ENCODE peak calls at places on chromosomes 4 and X, in nine cellular contexts. One of them, this sample, is unnamed. For H3K36me3, the result is how much of the 10 kb centered on the place peaks cover.

GRCh38 chrX:29090811-29091210 is 503.6 kb downstream of the IL1RAPL1 start:
- DNase-seq in thyroid gland: no peak
- DNase-seq in heart right ventricle: no peak
- DNase-seq in tibial nerve: no peak
- DNase-seq in astrocyte: peak
- DNase-seq in left ventricle myocardium inferior: no peak
- DNase-seq in PC-3: peak
- DNase-seq in cardiac muscle cell: peak
- DNase-seq in tibial artery: no peak
- DNase-seq in this sample: no peak

GRCh38 chr4:52051213-52051614 is at the start of gene SPATA18:
- DNase-seq in left ventricle myocardium inferior: peak
- DNase-seq in heart right ventricle: peak
- DNase-seq in tibial nerve: no peak
- DNase-seq in PC-3: no peak
- DNase-seq in tibial artery: no peak
- DNase-seq in cardiac muscle cell: peak
- DNase-seq in thyroid gland: peak
- DNase-seq in astrocyte: peak
- DNase-seq in this sample: no peak

GRCh38 chrX:153565996-153566580 is 32.9 kb downstream of the CCNQ start:
- DNase-seq in astrocyte: no peak
- DNase-seq in PC-3: no peak
- DNase-seq in tibial artery: no peak
- DNase-seq in left ventricle myocardium inferior: no peak
- DNase-seq in heart right ventricle: no peak
- DNase-seq in thyroid gland: no peak
- DNase-seq in tibial nerve: no peak
- DNase-seq in cardiac muscle cell: no peak
- DNase-seq in this sample: no peak

GRCh38 chr4:63663870-63664269 is 745.4 kb downstream of the TECRL start:
- DNase-seq in tibial nerve: no peak
- DNase-seq in thyroid gland: no peak
- DNase-seq in cardiac muscle cell: no peak
- DNase-seq in PC-3: no peak
- DNase-seq in heart right ventricle: no peak
- DNase-seq in astrocyte: no peak
- DNase-seq in left ventricle myocardium inferior: no peak
- DNase-seq in tibial artery: no peak
- DNase-seq in this sample: no peak

GRCh38 chr4:137310593-137311490 is 221.5 kb downstream of the PCDH18 start:
- DNase-seq in astrocyte: peak
- DNase-seq in heart right ventricle: no peak
- DNase-seq in left ventricle myocardium inferior: no peak
- DNase-seq in cardiac muscle cell: peak
- DNase-seq in tibial nerve: no peak
- DNase-seq in tibial artery: no peak
- DNase-seq in thyroid gland: no peak
- DNase-seq in PC-3: peak
- DNase-seq in this sample: no peak

GRCh38 chr4:151690164-151690856 is 70.5 kb downstream of the GATB start:
- DNase-seq in PC-3: peak
- DNase-seq in astrocyte: peak
- DNase-seq in thyroid gland: peak
- DNase-seq in tibial artery: no peak
- DNase-seq in tibial nerve: no peak
- DNase-seq in heart right ventricle: no peak
- DNase-seq in cardiac muscle cell: peak
- DNase-seq in left ventricle myocardium inferior: no peak
- DNase-seq in this sample: no peak

GRCh38 chrX:139929876-139930275 is 3.0 kb downstream of the ATP11C start:
- DNase-seq in thyroid gland: no peak
- DNase-seq in PC-3: no peak
- DNase-seq in left ventricle myocardium inferior: no peak
- DNase-seq in tibial artery: no peak
- DNase-seq in astrocyte: no peak
- DNase-seq in cardiac muscle cell: no peak
- DNase-seq in tibial nerve: no peak
- DNase-seq in heart right ventricle: no peak
- DNase-seq in this sample: no peak

GRCh38 chr4:2261110-2261852 is 628 bp downstream of the MXD4 start:
- DNase-seq in cardiac muscle cell: peak
- DNase-seq in astrocyte: peak
- DNase-seq in heart right ventricle: peak
- DNase-seq in tibial nerve: peak
- DNase-seq in PC-3: peak
- DNase-seq in tibial artery: peak
- DNase-seq in thyroid gland: peak
- DNase-seq in left ventricle myocardium inferior: peak
- DNase-seq in this sample: peak

GRCh38 chr4:8176547-8177399 is 18.2 kb upstream of the ABLIM2 start:
- DNase-seq in thyroid gland: peak
- DNase-seq in tibial nerve: no peak
- DNase-seq in tibial artery: no peak
- DNase-seq in PC-3: peak
- DNase-seq in left ventricle myocardium inferior: no peak
- DNase-seq in cardiac muscle cell: peak
- DNase-seq in astrocyte: peak
- DNase-seq in heart right ventricle: peak
- DNase-seq in this sample: no peak

GRCh38 chr4:6605605-6606004 is 30.6 kb downstream of the MAN2B2 start:
- DNase-seq in astrocyte: no peak
- DNase-seq in left ventricle myocardium inferior: no peak
- DNase-seq in heart right ventricle: no peak
- DNase-seq in cardiac muscle cell: no peak
- DNase-seq in PC-3: no peak
- DNase-seq in tibial artery: no peak
- DNase-seq in thyroid gland: no peak
- DNase-seq in tibial nerve: no peak
- DNase-seq in this sample: no peak
- H3K36me3 ChIP-seq in astrocyte: under half
- H3K36me3 ChIP-seq in left ventricle myocardium inferior: half or more
- H3K36me3 ChIP-seq in heart right ventricle: half or more
- H3K36me3 ChIP-seq in cardiac muscle cell: under half
- H3K36me3 ChIP-seq in PC-3: under half
- H3K36me3 ChIP-seq in tibial artery: half or more
- H3K36me3 ChIP-seq in thyroid gland: under half
- H3K36me3 ChIP-seq in tibial nerve: half or more
- H3K36me3 ChIP-seq in this sample: half or more

GRCh38 chr4:99071159-99071558 is 17.4 kb downstream of the ADH5 start:
- DNase-seq in tibial nerve: no peak
- DNase-seq in left ventricle myocardium inferior: no peak
- DNase-seq in thyroid gland: no peak
- DNase-seq in heart right ventricle: no peak
- DNase-seq in cardiac muscle cell: no peak
- DNase-seq in astrocyte: no peak
- DNase-seq in tibial artery: no peak
- DNase-seq in PC-3: no peak
- DNase-seq in this sample: no peak
- H3K36me3 ChIP-seq in tibial nerve: half or more
- H3K36me3 ChIP-seq in left ventricle myocardium inferior: half or more
- H3K36me3 ChIP-seq in thyroid gland: under half
- H3K36me3 ChIP-seq in heart right ventricle: half or more
- H3K36me3 ChIP-seq in cardiac muscle cell: under half
- H3K36me3 ChIP-seq in astrocyte: under half
- H3K36me3 ChIP-seq in tibial artery: half or more
- H3K36me3 ChIP-seq in PC-3: under half
- H3K36me3 ChIP-seq in this sample: half or more

GRCh38 chrX:110403436-110403835 is 44.8 kb downstream of the RTL9 start:
- DNase-seq in astrocyte: peak
- DNase-seq in thyroid gland: no peak
- DNase-seq in PC-3: no peak
- DNase-seq in tibial nerve: no peak
- DNase-seq in heart right ventricle: no peak
- DNase-seq in cardiac muscle cell: no peak
- DNase-seq in tibial artery: no peak
- DNase-seq in left ventricle myocardium inferior: no peak
- DNase-seq in this sample: no peak
- H3K36me3 ChIP-seq in astrocyte: under half
- H3K36me3 ChIP-seq in thyroid gland: under half
- H3K36me3 ChIP-seq in PC-3: under half
- H3K36me3 ChIP-seq in tibial nerve: under half
- H3K36me3 ChIP-seq in heart right ventricle: under half
- H3K36me3 ChIP-seq in cardiac muscle cell: under half
- H3K36me3 ChIP-seq in tibial artery: under half
- H3K36me3 ChIP-seq in left ventricle myocardium inferior: under half
- H3K36me3 ChIP-seq in this sample: under half

DNA sequence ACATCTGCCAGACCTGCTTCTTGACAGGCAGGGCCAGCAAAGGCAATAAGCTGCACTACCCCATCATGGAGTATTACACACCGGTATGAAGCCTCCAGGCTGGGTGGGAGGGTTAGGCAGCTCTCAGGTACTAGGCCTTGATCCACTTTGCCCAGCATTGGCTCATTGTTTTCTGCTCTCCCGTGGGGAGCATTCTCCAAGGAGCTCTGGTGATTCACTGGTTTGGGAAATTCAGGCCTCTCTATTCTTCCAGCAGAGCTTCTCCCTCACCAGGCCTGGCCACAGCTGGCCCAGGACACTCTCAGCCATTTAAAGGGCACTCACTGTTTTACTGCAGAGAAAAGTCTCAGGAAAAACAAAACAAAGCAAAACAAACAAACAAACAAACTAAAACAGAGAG is 33.0 kb downstream of the DRP2 start:
- DNase-seq in thyroid gland: no peak
- DNase-seq in cardiac muscle cell: peak
- DNase-seq in astrocyte: no peak
- DNase-seq in tibial artery: no peak
- DNase-seq in heart right ventricle: no peak
- DNase-seq in PC-3: no peak
- DNase-seq in left ventricle myocardium inferior: no peak
- DNase-seq in tibial nerve: no peak
- DNase-seq in this sample: no peak
- H3K36me3 ChIP-seq in thyroid gland: under half
- H3K36me3 ChIP-seq in cardiac muscle cell: under half
- H3K36me3 ChIP-seq in astrocyte: under half
- H3K36me3 ChIP-seq in tibial artery: under half
- H3K36me3 ChIP-seq in heart right ventricle: under half
- H3K36me3 ChIP-seq in PC-3: under half
- H3K36me3 ChIP-seq in left ventricle myocardium inferior: under half
- H3K36me3 ChIP-seq in tibial nerve: under half
- H3K36me3 ChIP-seq in this sample: under half

GRCh38 chrX:70009970-70010369 is 39.8 kb downstream of the AWAT2 start:
- DNase-seq in thyroid gland: no peak
- DNase-seq in astrocyte: no peak
- DNase-seq in heart right ventricle: no peak
- DNase-seq in PC-3: no peak
- DNase-seq in cardiac muscle cell: no peak
- DNase-seq in tibial nerve: no peak
- DNase-seq in tibial artery: no peak
- DNase-seq in left ventricle myocardium inferior: no peak
- DNase-seq in this sample: no peak
- H3K36me3 ChIP-seq in thyroid gland: under half
- H3K36me3 ChIP-seq in astrocyte: under half
- H3K36me3 ChIP-seq in heart right ventricle: under half
- H3K36me3 ChIP-seq in PC-3: under half
- H3K36me3 ChIP-seq in cardiac muscle cell: under half
- H3K36me3 ChIP-seq in tibial nerve: under half
- H3K36me3 ChIP-seq in tibial artery: under half
- H3K36me3 ChIP-seq in left ventricle myocardium inferior: under half
- H3K36me3 ChIP-seq in this sample: under half

GRCh38 chr4:38868055-38868965 is 704 bp downstream of the FAM114A1 start:
- DNase-seq in cardiac muscle cell: peak
- DNase-seq in PC-3: no peak
- DNase-seq in heart right ventricle: peak
- DNase-seq in left ventricle myocardium inferior: peak
- DNase-seq in astrocyte: no peak
- DNase-seq in tibial nerve: peak
- DNase-seq in tibial artery: peak
- DNase-seq in thyroid gland: peak
- DNase-seq in this sample: peak

GRCh38 chr4:38871593-38871992 is 4.0 kb downstream of the FAM114A1 start:
- DNase-seq in cardiac muscle cell: no peak
- DNase-seq in tibial artery: no peak
- DNase-seq in astrocyte: no peak
- DNase-seq in thyroid gland: no peak
- DNase-seq in PC-3: no peak
- DNase-seq in tibial nerve: no peak
- DNase-seq in heart right ventricle: no peak
- DNase-seq in left ventricle myocardium inferior: no peak
- DNase-seq in this sample: no peak

GRCh38 chr4:38869511-38869910 is 1.9 kb downstream of the FAM114A1 start:
- DNase-seq in heart right ventricle: no peak
- DNase-seq in left ventricle myocardium inferior: no peak
- DNase-seq in cardiac muscle cell: no peak
- DNase-seq in tibial artery: no peak
- DNase-seq in PC-3: no peak
- DNase-seq in thyroid gland: no peak
- DNase-seq in tibial nerve: no peak
- DNase-seq in astrocyte: no peak
- DNase-seq in this sample: no peak

GRCh38 chr4:38872620-38873019 is 5.0 kb downstream of the FAM114A1 start:
- DNase-seq in tibial artery: no peak
- DNase-seq in thyroid gland: no peak
- DNase-seq in cardiac muscle cell: peak
- DNase-seq in heart right ventricle: no peak
- DNase-seq in left ventricle myocardium inferior: no peak
- DNase-seq in tibial nerve: no peak
- DNase-seq in PC-3: peak
- DNase-seq in astrocyte: peak
- DNase-seq in this sample: peak

GRCh38 chr4:38870098-38870850 is 2.7 kb downstream of the FAM114A1 start:
- DNase-seq in heart right ventricle: no peak
- DNase-seq in left ventricle myocardium inferior: no peak
- DNase-seq in cardiac muscle cell: no peak
- DNase-seq in astrocyte: no peak
- DNase-seq in thyroid gland: no peak
- DNase-seq in PC-3: no peak
- DNase-seq in tibial nerve: no peak
- DNase-seq in tibial artery: no peak
- DNase-seq in this sample: peak
- H3K36me3 ChIP-seq in heart right ventricle: under half
- H3K36me3 ChIP-seq in left ventricle myocardium inferior: under half
- H3K36me3 ChIP-seq in cardiac muscle cell: under half
- H3K36me3 ChIP-seq in astrocyte: under half
- H3K36me3 ChIP-seq in thyroid gland: under half
- H3K36me3 ChIP-seq in PC-3: under half
- H3K36me3 ChIP-seq in tibial nerve: under half
- H3K36me3 ChIP-seq in tibial artery: under half
- H3K36me3 ChIP-seq in this sample: under half